ENCODE peak calls at places on chromosome 6, in four cellular contexts. R, H, J and E are unnamed samples.

GRCh38 chr6:163765326-163765725 is 350.8 kb downstream of the QKI start:
- DNase-seq in R (no peak), H (no peak), J (no peak), E (no peak)

GRCh38 chr6:143059616-143060353 is 904 bp upstream of the AIG1 start:
- DNase-seq in R (no peak), H (peak; percentile 89), J (no peak), E (no peak)

GRCh38 chr6:125014157-125014957 is 52.1 kb downstream of the RNF217 start:
- DNase-seq in R (no peak), H (peak; percentile 83), J (no peak), E (no peak)

GRCh38 chr6:74971631-74972030 is 234.2 kb downstream of the COL12A1 start:
- DNase-seq in R (no peak), H (peak; percentile 34), J (no peak), E (no peak)

GRCh38 chr6:37980222-37980595 is 160.7 kb downstream of the ZFAND3 start:
- DNase-seq in R (no peak), H (no peak), J (no peak), E (no peak)

GRCh38 chr6:13355969-13356368 is 27.6 kb upstream of the TBC1D7 start:
- DNase-seq in R (no peak), H (no peak), J (no peak), E (no peak)

GRCh38 chr6:148746363-148747144 is at the start of gene UST:
- DNase-seq in R (peak; percentile 61), H (peak; percentile 99), J (peak; percentile 65), E (peak; percentile 48)

GRCh38 chr6:147651249-147652063 is 143.0 kb downstream of the SAMD5 start:
- DNase-seq in R (no peak), H (peak; percentile 69), J (no peak), E (no peak)

GRCh38 chr6:133820208-133820607 is 68.7 kb upstream of the TCF21 start:
- DNase-seq in R (no peak), H (no peak), J (no peak), E (no peak)

GRCh38 chr6:89311853-89312531 is 3.1 kb downstream of the GABRR2 start:
- DNase-seq in R (peak; percentile 30), H (peak; percentile 83), J (peak; percentile 51), E (peak; percentile 44)

GRCh38 chr6:43286995-43287716 is 10.9 kb upstream of the SLC22A7 start:
- DNase-seq in R (no peak), H (no peak), J (peak; percentile 21), E (no peak)

GRCh38 chr6:7727150-7727950 is 1.5 kb downstream of the BMP6 start:
- DNase-seq in R (peak; percentile 16), H (peak; percentile 44), J (no peak), E (peak; percentile 21)

GRCh38 chr6:107840636-107841264 is 16.6 kb upstream of the SCML4 start:
- DNase-seq in R (no peak), H (no peak), J (no peak), E (no peak)

GRCh38 chr6:126650931-126651330 is 311.0 kb downstream of the CENPW start:
- DNase-seq in R (no peak), H (peak; percentile 54), J (no peak), E (no peak)

GRCh38 chr6:95742895-95743294 is 165.6 kb downstream of the MANEA start:
- DNase-seq in R (no peak), H (no peak), J (no peak), E (no peak)

GRCh38 chr6:33983109-33983475 is 162.8 kb downstream of the GRM4 start:
- DNase-seq in R (no peak), H (no peak), J (no peak), E (no peak)

GRCh38 chr6:39037707-39038106 is 10.9 kb upstream of the GLP1R start:
- DNase-seq in R (no peak), H (no peak), J (no peak), E (no peak)

GRCh38 chr6:70884074-70884983 is 72.5 kb downstream of the B3GAT2 start:
- DNase-seq in R (peak; percentile 83), H (peak; percentile 70), J (peak; percentile 37), E (peak; percentile 62)

GRCh38 chr6:134060491-134061106 is 8.2 kb upstream of the SLC2A12 start:
- DNase-seq in R (no peak), H (peak; percentile 84), J (no peak), E (no peak)

GRCh38 chr6:72218125-72218524 is 331.8 kb downstream of the RIMS1 start:
- DNase-seq in R (peak; percentile 41), H (peak; percentile 36), J (peak; percentile 1), E (peak; percentile 32)

GRCh38 chr6:129642322-129642721 is 67.7 kb downstream of the ARHGAP18 start:
- DNase-seq in R (no peak), H (no peak), J (no peak), E (no peak)

GRCh38 chr6:126252154-126252553 is 87.8 kb upstream of the CENPW start:
- DNase-seq in R (no peak), H (no peak), J (no peak), E (no peak)

GRCh38 chr6:51959744-51960383 is 127.5 kb downstream of the PKHD1 start:
- DNase-seq in R (peak; percentile 85), H (peak; percentile 41), J (peak; percentile 59), E (peak; percentile 61)

GRCh38 chr6:43292763-43293318 is 5.2 kb upstream of the SLC22A7 start:
- DNase-seq in R (no peak), H (no peak), J (no peak), E (no peak)

GRCh38 chr6:43500921-43501320 is 9.2 kb downstream of the LRRC73 start:
- DNase-seq in R (no peak), H (no peak), J (no peak), E (no peak)

GRCh38 chr6:42239333-42239732 is 21.7 kb upstream of the MRPS10 start:
- DNase-seq in R (no peak), H (no peak), J (no peak), E (no peak)

GRCh38 chr6:123997223-123997622 is 193.6 kb downstream of the NKAIN2 start:
- DNase-seq in R (no peak), H (no peak), J (no peak), E (no peak)

GRCh38 chr6:93021235-93021909 is 398.0 kb downstream of the EPHA7 start:
- DNase-seq in R (no peak), H (no peak), J (no peak), E (no peak)

GRCh38 chr6:21150644-21151043 is 442.9 kb upstream of the SOX4 start:
- DNase-seq in R (no peak), H (no peak), J (no peak), E (no peak)

GRCh38 chr6:30100585-30101422 is 12.1 kb downstream of the TRIM31 start:
- DNase-seq in R (no peak), H (peak; percentile 16), J (no peak), E (no peak)

GRCh38 chr6:31405996-31406395 is 2.6 kb downstream of the MICA start:
- DNase-seq in R (no peak), H (no peak), J (no peak), E (no peak)

GRCh38 chr6:166800110-166800509 is 156.2 kb downstream of the RNASET2 start:
- DNase-seq in R (no peak), H (no peak), J (no peak), E (no peak)

GRCh38 chr6:31771992-31772358 is 5.2 kb downstream of the VWA7 start:
- DNase-seq in R (no peak), H (peak; percentile 58), J (no peak), E (no peak)

GRCh38 chr6:157244175-157244574 is 79.1 kb downstream of the TMEM242 start:
- DNase-seq in R (no peak), H (peak; percentile 68), J (no peak), E (no peak)